ENCODE peak calls at places on chromosomes 11 and 22, in four cellular contexts. B is transverse colon, M is adrenal gland, W is tibial nerve. L is an unnamed sample.

GRCh38 chr11:75867778-75868374 is 52.9 kb downstream of the UVRAG start:
- DNase-seq in B (no peak), M (peak; percentile 42), W (peak; percentile 87), L (peak; percentile 16)

GRCh38 chr11:74726547-74727182 is 4.6 kb downstream of the CHRDL2 start:
- DNase-seq in B (peak; percentile 76), M (peak; percentile 71), W (peak; percentile 71), L (no peak)

GRCh38 chr11:94968334-94968958 is 4.9 kb downstream of the CWC15 start:
- DNase-seq in B (no peak), M (no peak), W (no peak), L (no peak)

GRCh38 chr11:90465553-90465952 is 242.7 kb upstream of the CHORDC1 start:
- DNase-seq in B (no peak), M (no peak), W (no peak), L (no peak)

GRCh38 chr11:2704896-2705606 is 5.3 kb upstream of the KCNQ1OT1 start:
- DNase-seq in B (no peak), M (no peak), W (no peak), L (no peak)

GRCh38 chr11:96152623-96153022 is 190.4 kb downstream of the MAML2 start:
- DNase-seq in B (no peak), M (no peak), W (no peak), L (no peak)

GRCh38 chr11:67379061-67380058 is 6.0 kb upstream of the CLCF1 start:
- DNase-seq in B (no peak), M (peak; percentile 49), W (no peak), L (no peak)

GRCh38 chr11:34792814-34793241 is 123.4 kb downstream of the APIP start:
- DNase-seq in B (no peak), M (peak; percentile 27), W (peak; percentile 64), L (no peak)

GRCh38 chr11:77557553-77557952 is 32.2 kb upstream of the AQP11 start:
- DNase-seq in B (no peak), M (no peak), W (no peak), L (peak; percentile 45)

GRCh38 chr11:19832901-19833300 is 120.3 kb downstream of the NAV2 start:
- DNase-seq in B (no peak), M (no peak), W (no peak), L (no peak)

GRCh38 chr11:100922116-100922515 is 207.5 kb downstream of the PGR start:
- DNase-seq in B (no peak), M (no peak), W (no peak), L (no peak)

GRCh38 chr11:714436-714835 is 8.4 kb downstream of the EPS8L2 start:
- DNase-seq in B (no peak), M (no peak), W (no peak), L (no peak)

GRCh38 chr11:72786305-72787261 is 7.3 kb downstream of the STARD10 start:
- DNase-seq in B (peak; percentile 81), M (no peak), W (no peak), L (no peak)

GRCh38 chr22:29330291-29330690 is 14.8 kb upstream of the RASL10A start:
- DNase-seq in B (no peak), M (no peak), W (no peak), L (no peak)

GRCh38 chr11:111910637-111911562 is 670 bp downstream of the CRYAB start:
- DNase-seq in B (no peak), M (no peak), W (no peak), L (no peak)

GRCh38 chr11:12539570-12539969 is 134.7 kb upstream of the TEAD1 start:
- DNase-seq in B (no peak), M (no peak), W (no peak), L (no peak)

GRCh38 chr22:49623715-49624114 is 204.0 kb downstream of the BRD1 start:
- DNase-seq in B (no peak), M (no peak), W (no peak), L (no peak)

GRCh38 chr11:2312232-2313042 is 10.6 kb downstream of the TSPAN32 start:
- DNase-seq in B (no peak), M (no peak), W (no peak), L (no peak)

GRCh38 chr11:9739108-9739507 is 75.2 kb downstream of the SWAP70 start:
- DNase-seq in B (no peak), M (no peak), W (no peak), L (no peak)

GRCh38 chr11:9738126-9738525 is 74.2 kb downstream of the SWAP70 start:
- DNase-seq in B (peak; percentile 30), M (peak; percentile 28), W (no peak), L (no peak)

GRCh38 chr11:9738700-9739099 is 74.8 kb downstream of the SWAP70 start:
- DNase-seq in B (no peak), M (no peak), W (no peak), L (no peak)

GRCh38 chr11:9741260-9741659 is 77.4 kb downstream of the SWAP70 start:
- DNase-seq in B (no peak), M (no peak), W (no peak), L (no peak)

DNA sequence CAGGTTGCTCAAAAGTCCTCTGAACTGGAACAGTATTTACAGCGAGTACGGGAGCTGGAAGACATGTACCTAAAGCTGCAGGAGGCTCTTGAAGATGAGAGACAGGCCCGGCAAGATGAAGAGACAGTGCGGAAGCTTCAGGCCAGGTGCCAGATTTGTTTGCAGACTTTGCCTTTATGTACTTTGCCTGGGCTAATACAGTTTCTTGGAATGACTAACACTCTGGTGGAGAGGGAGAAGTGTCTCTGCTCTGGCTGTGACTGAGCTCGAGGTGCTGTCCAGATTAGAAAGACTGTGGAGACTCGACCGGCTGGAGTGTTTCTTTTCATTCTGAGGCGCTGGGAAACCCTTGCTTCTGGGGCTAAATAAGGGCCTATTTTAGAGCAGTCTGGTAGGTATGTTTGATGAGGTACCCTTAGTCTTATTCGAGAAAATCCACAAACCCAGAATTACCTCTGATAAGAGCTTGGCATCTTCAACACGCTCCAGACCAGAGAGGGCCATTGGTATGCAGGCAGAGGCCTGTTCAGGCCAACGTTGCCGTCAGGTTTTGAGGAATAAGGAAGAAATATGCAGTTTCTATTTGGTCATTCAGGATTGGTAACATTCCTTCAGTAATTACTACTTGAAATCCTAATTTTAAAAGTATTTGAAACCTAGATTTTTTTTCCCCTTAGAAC is 76.5 kb downstream of the SWAP70 start:
- DNase-seq in B (peak; percentile 29), M (no peak), W (no peak), L (no peak)
- H3K4me1 ChIP-seq in B (no peaks in the 10 kb centered on the region), M (no peaks in the 10 kb centered on the region), W (no peaks in the 10 kb centered on the region), L (no peaks in the 10 kb centered on the region)

DNA sequence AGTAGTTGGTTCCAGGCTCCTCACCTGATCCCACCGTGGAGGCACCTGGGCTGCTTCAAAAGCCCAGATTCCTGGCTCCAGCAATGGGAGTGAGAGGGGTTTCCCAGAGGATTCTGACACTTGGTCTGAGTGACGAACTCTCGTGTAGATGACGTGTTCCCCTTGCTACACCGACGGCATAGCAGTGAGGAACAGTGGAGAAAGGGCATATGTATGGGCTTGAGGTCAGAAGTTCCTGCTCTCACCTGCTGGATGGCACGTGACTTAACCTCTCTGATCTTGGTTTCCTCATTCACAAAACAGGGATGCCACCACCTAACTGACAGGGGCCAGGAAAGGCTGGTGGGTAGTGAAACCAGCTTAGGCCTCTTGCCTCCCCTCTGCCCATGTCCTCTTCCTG is 30.0 kb upstream of the ARFGAP3 start:
- DNase-seq in B (no peak), M (no peak), W (no peak), L (no peak)
- H3K36me3 ChIP-seq in B (no peaks in the 10 kb centered on the region), M (no peaks in the 10 kb centered on the region), W (peaks cover 99% of the 10 kb centered on the region), L (peaks cover 13% of the 10 kb centered on the region)

DNA sequence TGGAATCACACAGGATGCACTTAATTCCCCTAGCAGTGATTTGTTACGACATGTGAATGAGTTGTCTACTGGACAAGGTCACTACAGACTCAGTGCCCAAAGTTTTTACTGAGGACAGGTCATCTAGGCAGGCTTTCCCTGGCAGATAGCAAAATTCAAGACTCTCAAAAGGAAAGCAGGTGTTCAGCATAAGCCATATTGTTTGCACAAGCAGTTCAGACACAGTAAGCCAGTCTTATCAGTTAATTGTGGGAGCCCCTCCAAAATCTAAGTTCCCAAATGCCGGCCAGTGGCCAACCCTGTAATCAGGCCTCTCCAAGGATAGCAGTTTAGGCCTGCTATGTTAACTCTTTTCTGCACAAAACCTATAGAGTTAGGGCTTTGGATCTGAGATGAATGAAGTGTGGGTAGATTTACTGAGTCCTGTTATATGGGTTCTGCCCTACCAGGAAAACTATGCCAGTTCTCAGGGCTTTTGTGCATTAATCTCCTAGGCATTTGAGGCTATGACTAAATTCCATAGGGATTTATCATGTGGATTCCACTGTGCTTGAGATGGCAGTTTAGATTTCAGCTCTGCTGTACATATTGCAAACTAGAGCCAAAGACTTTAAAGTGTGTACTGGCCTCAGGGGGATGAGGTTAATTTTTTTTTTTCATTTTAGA is 4.8 kb upstream of the ARHGEF12 start:
- DNase-seq in B (no peak), M (peak; percentile 52), W (no peak), L (no peak)
- H3K27ac ChIP-seq in B (no peak overlapping the region), M (peak overlapping the region; percentile 77), W (peak overlapping the region; percentile 24), L (no peak overlapping the region)

GRCh38 chr22:33326540-33327295 is 268.5 kb upstream of the SYN3 start:
- DNase-seq in B (no peak), M (no peak), W (no peak), L (no peak)

GRCh38 chr22:33325232-33326004 is 267.2 kb upstream of the SYN3 start:
- DNase-seq in B (no peak), M (no peak), W (no peak), L (no peak)

GRCh38 chr22:33321466-33321865 is 263.3 kb upstream of the SYN3 start:
- DNase-seq in B (no peak), M (no peak), W (no peak), L (no peak)

GRCh38 chr22:33327348-33327860 is 269.2 kb upstream of the SYN3 start:
- DNase-seq in B (no peak), M (no peak), W (no peak), L (no peak)

DNA sequence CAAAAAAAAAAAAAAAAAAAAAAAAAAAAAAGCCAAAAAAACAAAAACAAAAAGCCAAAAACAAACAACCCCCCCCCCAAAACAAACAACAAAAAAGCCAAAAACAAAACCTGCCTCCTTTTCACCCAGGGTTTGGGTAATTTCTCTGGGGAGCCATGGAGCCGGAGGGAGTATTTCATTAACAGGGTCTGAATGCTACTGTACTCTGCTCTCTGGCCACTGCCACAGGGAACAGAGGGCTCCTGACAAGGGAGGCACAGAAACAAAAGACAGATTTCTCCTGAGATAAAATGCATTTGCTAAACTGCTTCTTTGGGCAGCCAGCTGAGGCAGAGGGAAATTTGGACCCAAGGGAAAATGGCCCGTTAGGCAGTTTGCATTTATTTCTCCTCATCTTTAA is 266.0 kb upstream of the SYN3 start:
- DNase-seq in B (no peak), M (no peak), W (no peak), L (no peak)
- H3K4me1 ChIP-seq in B (no peaks in the 10 kb centered on the region), M (no peaks in the 10 kb centered on the region), W (no peaks in the 10 kb centered on the region), L (no peaks in the 10 kb centered on the region)

GRCh38 chr11:57703341-57703740 is 8.7 kb downstream of the MED19 start:
- DNase-seq in B (no peak), M (no peak), W (no peak), L (no peak)
- H3K36me3 ChIP-seq in B (no peaks in the 10 kb centered on the region), M (no peaks in the 10 kb centered on the region), W (peaks cover 77% of the 10 kb centered on the region), L (peaks cover 14% of the 10 kb centered on the region)

DNA sequence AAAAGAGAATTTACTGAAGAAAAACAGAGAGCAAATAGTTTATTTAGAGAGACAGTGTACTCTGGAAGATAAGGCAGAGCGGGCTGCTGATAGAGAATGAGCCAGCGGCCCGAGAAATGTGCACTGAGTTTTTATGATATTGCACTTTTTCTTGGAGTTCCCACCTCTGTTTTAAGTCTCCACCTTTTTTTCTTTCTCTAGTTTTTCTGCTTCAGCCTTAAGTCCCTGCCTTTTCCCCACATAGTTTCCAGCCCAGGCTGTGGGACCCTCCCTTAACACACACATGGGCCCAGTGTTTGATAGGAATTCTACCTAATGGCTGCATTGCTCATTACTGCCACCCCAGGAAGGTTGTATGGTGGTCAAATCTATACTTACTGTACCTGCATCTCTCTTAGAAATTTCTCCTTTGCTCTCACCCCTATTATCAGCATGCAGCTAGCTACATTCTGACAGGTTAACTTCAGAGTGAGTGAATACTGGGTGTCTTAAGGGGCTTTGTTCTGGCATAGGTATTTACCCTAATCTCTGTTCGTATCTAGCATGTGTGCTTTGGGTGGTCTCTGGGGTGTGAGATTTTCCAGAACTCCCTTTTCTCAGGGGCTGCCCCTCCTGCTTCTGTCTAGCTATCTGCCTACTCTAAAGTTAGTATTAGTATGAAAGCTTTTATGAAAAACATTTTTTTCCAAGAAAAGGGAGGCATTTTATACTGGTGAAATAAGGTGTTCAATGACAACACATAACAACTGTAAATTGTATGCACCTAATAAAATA is 127.3 kb upstream of the TOP3B start:
- DNase-seq in B (no peak), M (no peak), W (no peak), L (peak; percentile 16)
- H3K27ac ChIP-seq in B (no peak overlapping the region), M (no peak overlapping the region), W (no peak overlapping the region), L (no peak overlapping the region)

L was measured in iPS DF 6.9.